ENCODE peak calls at places on chromosome 1, in seven cellular contexts. Z is GOT3, M is heart right ventricle, A is NCI-H345, V is lower leg skin, D is ELR, R is GM23338. W is an unnamed sample.

GRCh38 chr1:43252225-43252624 is 17.6 kb upstream of the TMEM125 start:
- DNase-seq in Z (no peak), M (no peak), A (no peak), V (no peak), D (no peak), R (no peak), W (no peak)

GRCh38 chr1:56284933-56285332 is 294.4 kb downstream of the PLPP3 start:
- DNase-seq in Z (no peak), M (no peak), A (no peak), V (no peak), D (no peak), R (peak; percentile 17), W (no peak)

GRCh38 chr1:45446530-45446929 is 44.4 kb downstream of the TESK2 start:
- DNase-seq in Z (no peak), M (no peak), A (no peak), V (no peak), D (no peak), R (no peak), W (no peak)

GRCh38 chr1:224589006-224589405 is 27.1 kb upstream of the CNIH3 start:
- DNase-seq in Z (no peak), M (no peak), A (no peak), V (no peak), D (peak; percentile 55), R (peak; percentile 30), W (no peak)

GRCh38 chr1:196875935-196876334 is 11.9 kb upstream of the CFHR4 start:
- DNase-seq in Z (no peak), M (no peak), A (no peak), V (no peak), D (no peak), R (no peak), W (no peak)

GRCh38 chr1:59204001-59204400 is 92.9 kb upstream of the FGGY start:
- DNase-seq in Z (no peak), M (peak; percentile 60), A (no peak), V (peak; percentile 37), D (no peak), R (no peak), W (no peak)

GRCh38 chr1:84479998-84480397 is 932 bp downstream of the RPF1 start:
- DNase-seq in Z (no peak), M (no peak), A (no peak), V (no peak), D (peak; percentile 38), R (no peak), W (no peak)

GRCh38 chr1:62321438-62321837 is 2.2 kb upstream of the KANK4 start:
- DNase-seq in Z (no peak), M (no peak), A (no peak), V (no peak), D (peak; percentile 87), R (no peak), W (no peak)

GRCh38 chr1:229342902-229343587 is at the start of gene CCSAP:
- DNase-seq in Z (no peak), M (peak; percentile 63), A (peak; percentile 58), V (no peak), D (peak; percentile 58), R (peak; percentile 52), W (peak; percentile 86)

GRCh38 chr1:56803561-56804156 is 15.5 kb downstream of the FYB2 start:
- DNase-seq in Z (no peak), M (no peak), A (peak; percentile 30), V (no peak), D (peak; percentile 56), R (peak; percentile 85), W (no peak)

GRCh38 chr1:246836169-246836568 is 95.6 kb downstream of the AHCTF1 start:
- DNase-seq in Z (no peak), M (no peak), A (no peak), V (no peak), D (peak; percentile 29), R (no peak), W (no peak)

GRCh38 chr1:44036409-44037111 is 5.3 kb upstream of the SLC6A9 start:
- DNase-seq in Z (no peak), M (peak; percentile 44), A (peak; percentile 84), V (peak; percentile 57), D (peak; percentile 84), R (peak; percentile 86), W (peak; percentile 67)

GRCh38 chr1:37661401-37661800 is 26.7 kb upstream of the RSPO1 start:
- DNase-seq in Z (no peak), M (no peak), A (no peak), V (no peak), D (no peak), R (no peak), W (no peak)

GRCh38 chr1:6298940-6299465 is 38.1 kb upstream of the GPR153 start:
- DNase-seq in Z (no peak), M (no peak), A (no peak), V (no peak), D (no peak), R (no peak), W (no peak)

W was measured in NCI-H1436.